ENCODE peak calls at places on chromosomes 1 and 21, in nine cellular contexts. B is MCF 10A, L is AG09309, D is stomach, S is RWPE1, W is heart left ventricle, V is psoas muscle, O is lower lobe of right lung, A is nephron progenitor cell. M is an unnamed sample.

GRCh38 chr1:226061793-226062557 is 541 bp upstream of the H3-3A start:
- DNase-seq in B (peak), L (no peak), D (peak), S (peak), W (peak), V (peak), O (peak), A (peak), M (peak)

GRCh38 chr1:7375781-7376660 is 395.1 kb upstream of the VAMP3 start:
- DNase-seq in B (no peak), L (no peak), D (peak), S (no peak), W (no peak), V (no peak), O (no peak), A (no peak), M (no peak)

GRCh38 chr1:178702141-178702540 is 22.9 kb upstream of the RALGPS2 start:
- DNase-seq in B (peak), L (no peak), D (no peak), S (peak), W (no peak), V (no peak), O (no peak), A (no peak), M (no peak)

GRCh38 chr1:97190326-97190725 is 468.7 kb downstream of the PTBP2 start:
- DNase-seq in B (peak), L (no peak), D (no peak), S (peak), W (no peak), V (no peak), O (no peak), A (no peak), M (no peak)

GRCh38 chr1:212488436-212489283 is 55.9 kb downstream of the NENF start:
- DNase-seq in B (peak), L (peak), D (peak), S (no peak), W (no peak), V (peak), O (no peak), A (no peak), M (peak)

GRCh38 chr21:31974454-31974985 is 101.7 kb downstream of the HUNK start:
- DNase-seq in B (no peak), L (no peak), D (peak), S (no peak), W (no peak), V (no peak), O (no peak), A (no peak), M (no peak)

GRCh38 chr1:166176416-166176815 is 9.6 kb upstream of the FAM78B start:
- DNase-seq in B (no peak), L (no peak), D (no peak), S (no peak), W (no peak), V (no peak), O (no peak), A (no peak), M (no peak)

GRCh38 chr1:215475719-215476525 is 91.2 kb upstream of the KCTD3 start:
- DNase-seq in B (peak), L (peak), D (no peak), S (peak), W (no peak), V (no peak), O (no peak), A (no peak), M (peak)

GRCh38 chr1:178918328-178918727 is 47.5 kb upstream of the ANGPTL1 start:
- DNase-seq in B (no peak), L (no peak), D (no peak), S (no peak), W (no peak), V (no peak), O (no peak), A (no peak), M (no peak)

GRCh38 chr21:38042246-38042645 is 126.0 kb upstream of the KCNJ6 start:
- DNase-seq in B (no peak), L (no peak), D (no peak), S (no peak), W (no peak), V (no peak), O (no peak), A (no peak), M (no peak)

GRCh38 chr1:244626709-244627108 is 26.2 kb upstream of the DESI2 start:
- DNase-seq in B (no peak), L (no peak), D (no peak), S (no peak), W (no peak), V (no peak), O (no peak), A (no peak), M (no peak)

GRCh38 chr1:18941221-18942141 is 15.0 kb downstream of the IFFO2 start:
- DNase-seq in B (no peak), L (no peak), D (no peak), S (no peak), W (no peak), V (peak), O (no peak), A (no peak), M (no peak)

GRCh38 chr1:232949636-232950196 is 695 bp upstream of the NTPCR start:
- DNase-seq in B (no peak), L (no peak), D (no peak), S (no peak), W (no peak), V (no peak), O (no peak), A (no peak), M (no peak)

GRCh38 chr1:213715182-213715581 is 272.6 kb upstream of the PROX1 start:
- DNase-seq in B (no peak), L (no peak), D (no peak), S (no peak), W (no peak), V (no peak), O (no peak), A (no peak), M (no peak)

GRCh38 chr1:95640746-95641145 is 406.7 kb downstream of the RWDD3 start:
- DNase-seq in B (peak), L (no peak), D (peak), S (no peak), W (peak), V (no peak), O (no peak), A (no peak), M (no peak)

GRCh38 chr1:7810395-7810794 is 26.3 kb downstream of the PER3 start:
- DNase-seq in B (peak), L (peak), D (no peak), S (peak), W (no peak), V (no peak), O (no peak), A (no peak), M (peak)

GRCh38 chr21:35511298-35512162 is 462.4 kb upstream of the RUNX1 start:
- DNase-seq in B (peak), L (peak), D (no peak), S (peak), W (no peak), V (no peak), O (no peak), A (no peak), M (no peak)

GRCh38 chr1:199742547-199742946 is 285.0 kb upstream of the NR5A2 start:
- DNase-seq in B (peak), L (peak), D (no peak), S (peak), W (no peak), V (no peak), O (no peak), A (no peak), M (peak)

GRCh38 chr21:26110703-26111102 is 59.9 kb downstream of the APP start:
- DNase-seq in B (no peak), L (no peak), D (no peak), S (no peak), W (no peak), V (no peak), O (no peak), A (no peak), M (no peak)

GRCh38 chr1:171645553-171646336 is 6.7 kb downstream of the MYOC start:
- DNase-seq in B (no peak), L (peak), D (no peak), S (no peak), W (peak), V (peak), O (no peak), A (no peak), M (peak)

GRCh38 chr21:46066843-46067331 is 31.0 kb upstream of the COL6A2 start:
- DNase-seq in B (no peak), L (no peak), D (peak), S (no peak), W (no peak), V (peak), O (peak), A (peak), M (no peak)

GRCh38 chr21:39316062-39316461 is 2.6 kb upstream of the BRWD1 start:
- DNase-seq in B (peak), L (no peak), D (no peak), S (no peak), W (no peak), V (no peak), O (no peak), A (no peak), M (no peak)

GRCh38 chr1:12480748-12481362 is 137.2 kb downstream of the DHRS3 start:
- DNase-seq in B (peak), L (peak), D (no peak), S (peak), W (no peak), V (no peak), O (no peak), A (no peak), M (peak)

GRCh38 chr1:214086945-214087344 is 99.2 kb downstream of the PROX1 start:
- DNase-seq in B (no peak), L (no peak), D (no peak), S (no peak), W (no peak), V (no peak), O (no peak), A (no peak), M (no peak)

GRCh38 chr1:153688736-153689328 is 10.3 kb downstream of the NPR1 start:
- DNase-seq in B (no peak), L (no peak), D (no peak), S (no peak), W (no peak), V (no peak), O (no peak), A (no peak), M (no peak)

GRCh38 chr1:22168412-22168973 is 25.6 kb upstream of the WNT4 start:
- DNase-seq in B (no peak), L (no peak), D (no peak), S (no peak), W (no peak), V (no peak), O (no peak), A (no peak), M (no peak)

GRCh38 chr1:100597069-100597741 is 59.3 kb downstream of the GPR88 start:
- DNase-seq in B (peak), L (no peak), D (no peak), S (no peak), W (no peak), V (no peak), O (no peak), A (no peak), M (no peak)

GRCh38 chr1:220164517-220164916 is 70.6 kb downstream of the IARS2 start:
- DNase-seq in B (no peak), L (no peak), D (no peak), S (no peak), W (no peak), V (no peak), O (no peak), A (no peak), M (no peak)

GRCh38 chr1:116544588-116545358 is 26.1 kb downstream of the CD58 start:
- DNase-seq in B (no peak), L (no peak), D (no peak), S (no peak), W (no peak), V (no peak), O (no peak), A (no peak), M (no peak)

GRCh38 chr1:72567511-72567910 is 285.2 kb upstream of the NEGR1 start:
- DNase-seq in B (peak), L (no peak), D (no peak), S (no peak), W (no peak), V (no peak), O (no peak), A (no peak), M (no peak)

GRCh38 chr1:31545927-31546540 is 30.3 kb upstream of the TINAGL1 start:
- DNase-seq in B (no peak), L (no peak), D (no peak), S (no peak), W (no peak), V (no peak), O (no peak), A (no peak), M (no peak)

GRCh38 chr1:27527223-27527856 is 37.4 kb upstream of the WASF2 start:
- DNase-seq in B (no peak), L (no peak), D (no peak), S (no peak), W (peak), V (peak), O (peak), A (peak), M (no peak)

GRCh38 chr21:40143822-40144525 is 276.7 kb downstream of the PCP4 start:
- DNase-seq in B (peak), L (no peak), D (peak), S (peak), W (no peak), V (no peak), O (no peak), A (peak), M (no peak)

GRCh38 chr1:28259935-28260802 is 851 bp downstream of the SESN2 start:
- DNase-seq in B (peak), L (peak), D (peak), S (peak), W (peak), V (peak), O (peak), A (peak), M (peak)

GRCh38 chr21:16534408-16535099 is 804.8 kb downstream of the USP25 start:
- DNase-seq in B (no peak), L (peak), D (peak), S (no peak), W (peak), V (peak), O (no peak), A (no peak), M (peak)

GRCh38 chr1:48228156-48228555 is 5.6 kb downstream of the SLC5A9 start:
- DNase-seq in B (peak), L (no peak), D (no peak), S (no peak), W (no peak), V (no peak), O (no peak), A (peak), M (no peak)

GRCh38 chr21:36478941-36479340 is 981 bp downstream of the CLDN14 start:
- DNase-seq in B (no peak), L (no peak), D (no peak), S (no peak), W (no peak), V (no peak), O (no peak), A (peak), M (no peak)

GRCh38 chr1:181101581-181102226 is 13.2 kb downstream of the IER5 start:
- DNase-seq in B (peak), L (no peak), D (no peak), S (no peak), W (no peak), V (no peak), O (no peak), A (peak), M (no peak)

GRCh38 chr1:21911205-21912001 is 25.7 kb downstream of the HSPG2 start:
- DNase-seq in B (no peak), L (no peak), D (no peak), S (no peak), W (peak), V (peak), O (no peak), A (no peak), M (no peak)

DNA sequence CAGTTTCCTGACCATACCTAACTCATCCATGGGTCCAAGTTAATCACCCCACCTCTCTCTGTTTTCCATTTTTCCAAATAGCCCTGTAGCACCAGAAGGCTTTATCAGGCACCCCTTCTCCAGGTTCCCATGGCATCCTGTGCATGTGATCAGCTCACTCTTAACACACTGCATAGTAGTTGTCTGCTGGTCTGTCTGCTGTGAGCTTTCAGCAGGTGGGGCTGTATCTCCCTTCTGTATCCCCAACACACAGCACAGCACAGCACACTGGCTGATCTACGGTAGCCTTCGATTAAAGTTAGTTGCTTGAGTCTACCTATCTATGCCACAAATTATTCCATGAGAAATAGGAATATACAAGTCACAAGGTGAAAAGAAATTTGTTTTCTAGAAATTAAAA is 54.3 kb upstream of the C1orf198 start:
- DNase-seq in B (no peak), L (no peak), D (no peak), S (no peak), W (no peak), V (no peak), O (no peak), A (no peak), M (no peak)
- TF ChIP-seq CTCF in B (no peak), L (no peak), D (no peak), S (no peak), W (no peak), V (no peak), O (no peak), A (no peak), M (no peak)

GRCh38 chr1:66351913-66352312 is 182.0 kb upstream of the SGIP1 start:
- DNase-seq in B (no peak), L (no peak), D (no peak), S (no peak), W (no peak), V (no peak), O (no peak), A (no peak), M (no peak)
- TF ChIP-seq CTCF in B (no peak), L (no peak), D (no peak), S (no peak), W (no peak), V (no peak), O (no peak), A (no peak), M (no peak)

GRCh38 chr1:78051005-78051404 is 5.2 kb downstream of the GIPC2 start:
- DNase-seq in B (no peak), L (no peak), D (no peak), S (no peak), W (no peak), V (no peak), O (no peak), A (no peak), M (no peak)
- TF ChIP-seq CTCF in B (no peak), L (no peak), D (no peak), S (no peak), W (no peak), V (no peak), O (no peak), A (no peak), M (no peak)

DNA sequence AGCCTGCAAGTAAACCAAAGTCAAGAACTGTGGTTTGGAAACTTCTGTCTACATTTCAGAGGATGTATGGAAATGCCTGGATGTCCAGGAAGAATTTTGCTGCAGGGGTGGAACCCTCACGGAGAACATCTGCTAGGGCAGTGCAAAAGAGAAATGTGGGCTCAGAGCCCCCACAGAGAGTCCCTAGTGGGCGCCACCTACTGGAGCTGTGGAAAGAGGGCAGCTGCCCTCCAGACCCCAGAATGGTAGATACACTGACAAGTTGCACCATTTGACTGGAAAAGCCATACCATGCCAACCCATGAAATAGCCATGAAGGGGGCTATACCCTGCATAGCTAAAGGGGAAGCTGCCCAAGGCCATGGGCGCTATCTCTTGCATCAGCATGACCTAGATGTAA is 1672.4 kb downstream of the KCNT2 start:
- DNase-seq in B (no peak), L (no peak), D (no peak), S (no peak), W (no peak), V (no peak), O (no peak), A (no peak), M (no peak)
- TF ChIP-seq CTCF in B (no peak), L (no peak), D (no peak), S (no peak), W (no peak), V (no peak), O (no peak), A (no peak), M (no peak)

M was measured in AG09319.